ENCODE peak calls at places on chromosome 20, in six cellular contexts. X, T, L, D, R and I are unnamed samples.

GRCh38 chr20:8642247-8642646 is 426.6 kb upstream of the PLCB4 start:
- DNase-seq in R (peak), T (no peak), X (peak), D (no peak), L (no peak), I (no peak)

GRCh38 chr20:46512943-46513844 is at the start of gene ZNF334:
- DNase-seq in R (peak), D (peak), X (peak), T (peak), L (peak), I (peak)

GRCh38 chr20:41245086-41245707 is 72.3 kb downstream of the ZHX3 start:
- DNase-seq in X (peak), L (no peak), R (no peak), D (peak), T (no peak), I (no peak)

GRCh38 chr20:34557936-34558319 is 590 bp upstream of the MAP1LC3A start:
- DNase-seq in T (no peak), X (no peak), R (no peak), L (no peak), D (no peak), I (no peak)

GRCh38 chr20:47392015-47392720 is 35.7 kb upstream of the ZMYND8 start:
- DNase-seq in R (peak), X (peak), L (no peak), D (no peak), T (no peak), I (no peak)

GRCh38 chr20:52490715-52491430 is 299.3 kb upstream of the ZFP64 start:
- DNase-seq in X (peak), T (no peak), R (peak), D (no peak), L (no peak), I (no peak)

GRCh38 chr20:4150095-4150492 is 134.7 kb upstream of the RNF24 start:
- DNase-seq in D (no peak), R (no peak), T (no peak), X (peak), L (peak), I (no peak)

GRCh38 chr20:63183422-63184146 is 32.3 kb downstream of the YTHDF1 start:
- DNase-seq in X (peak), T (peak), D (no peak), L (peak), R (no peak), I (peak)

GRCh38 chr20:6692566-6693168 is 74.8 kb upstream of the BMP2 start:
- DNase-seq in D (no peak), X (no peak), R (no peak), L (no peak), T (no peak), I (no peak)

GRCh38 chr20:29313481-29313880 is 1944.0 kb upstream of the DEFB115 start:
- DNase-seq in T (no peak), X (no peak), R (no peak), D (no peak), L (no peak), I (no peak)

GRCh38 chr20:16760431-16761304 is 12.5 kb downstream of the OTOR start:
- DNase-seq in R (no peak), L (no peak), T (no peak), X (peak), D (no peak), I (no peak)